ENCODE peak calls at places on chromosome 7, in four cellular contexts. W is brain microvascular endothelial cell, H is right lobe of liver, G is NCI-H2227 treated with DMSO at 0.1 percent for 48 hours. Z is an unnamed sample.

GRCh38 chr7:4015371-4015770 is 666.7 kb upstream of the FOXK1 start:
- DNase-seq in H (no peak), G (no peak), W (no peak), Z (no peak)

GRCh38 chr7:116236020-116236630 is 25.8 kb downstream of the TES start:
- DNase-seq in W (peak; percentile 47), G (no peak), H (no peak), Z (no peak)

GRCh38 chr7:36015733-36016132 is 137.3 kb upstream of the EEPD1 start:
- DNase-seq in W (peak; percentile 58), G (no peak), H (no peak), Z (no peak)

GRCh38 chr7:141462958-141463357 is 88.3 kb upstream of the AGK start:
- DNase-seq in W (no peak), H (peak; percentile 79), G (no peak), Z (no peak)

GRCh38 chr7:114879554-114879953 is 42.3 kb upstream of the MDFIC start:
- DNase-seq in H (no peak), G (no peak), W (no peak), Z (no peak)

GRCh38 chr7:86785641-86786040 is 141.9 kb downstream of the GRM3 start:
- DNase-seq in G (no peak), W (no peak), H (no peak), Z (no peak)

GRCh38 chr7:132536646-132537395 is 39.4 kb downstream of the PLXNA4 start:
- DNase-seq in G (no peak), W (no peak), H (no peak), Z (no peak)

GRCh38 chr7:47866120-47866519 is 82.1 kb downstream of the PKD1L1 start:
- DNase-seq in G (no peak), H (no peak), W (no peak), Z (no peak)

GRCh38 chr7:41103331-41103730 is 599.6 kb downstream of the INHBA start:
- DNase-seq in G (no peak), W (peak; percentile 81), H (no peak), Z (no peak)

GRCh38 chr7:131648491-131648890 is 92.1 kb upstream of the PODXL start:
- DNase-seq in G (no peak), H (no peak), W (no peak), Z (no peak)

GRCh38 chr7:5170251-5170650 is 19.8 kb upstream of the WIPI2 start:
- DNase-seq in H (no peak), W (no peak), G (no peak), Z (no peak)

GRCh38 chr7:41238851-41239331 is 464.0 kb downstream of the INHBA start:
- DNase-seq in H (no peak), W (no peak), G (no peak), Z (no peak)

GRCh38 chr7:11620406-11620805 is 211.6 kb downstream of the THSD7A start:
- DNase-seq in H (no peak), G (no peak), W (no peak), Z (no peak)

GRCh38 chr7:28160551-28160991 is 20.0 kb downstream of the JAZF1 start:
- DNase-seq in H (no peak), G (no peak), W (peak; percentile 60), Z (no peak)

GRCh38 chr7:106425017-106425719 is 140.4 kb upstream of the NAMPT start:
- DNase-seq in H (peak; percentile 64), W (peak; percentile 95), G (no peak), Z (peak; percentile 95)

GRCh38 chr7:139105037-139105382 is 4.5 kb downstream of the ZC3HAV1 start:
- DNase-seq in W (no peak), G (no peak), H (no peak), Z (peak; percentile 7)